ENCODE peak calls at places on chromosomes 5 and 9, in four cellular contexts. B, K, V and P are unnamed samples. For H3K27me3, the result is how much of the 10 kb centered on the place peaks cover.

GRCh38 chr5:135437796-135438560 is 9.2 kb downstream of the DCANP1 start:
- DNase-seq in B (peak), K (no peak), V (no peak), P (no peak)

GRCh38 chr9:81234924-81235610 is 454.3 kb downstream of the TLE1 start:
- DNase-seq in K (no peak), V (no peak), B (no peak), P (no peak)

GRCh38 chr9:27945386-27945785 is 372.1 kb upstream of the C9orf72 start:
- DNase-seq in V (no peak), B (no peak), K (no peak), P (no peak)

GRCh38 chr5:134008257-134008749 is 3.5 kb upstream of the VDAC1 start:
- DNase-seq in B (no peak), K (no peak), V (no peak), P (no peak)

GRCh38 chr5:68277427-68277826 is 61.9 kb downstream of the PIK3R1 start:
- DNase-seq in B (no peak), K (no peak), V (no peak), P (no peak)

GRCh38 chr5:24368121-24368520 is 276.7 kb downstream of the CDH10 start:
- DNase-seq in V (no peak), B (no peak), K (no peak), P (no peak)

GRCh38 chr9:20270176-20270575 is 352.1 kb downstream of the MLLT3 start:
- DNase-seq in B (no peak), K (no peak), V (no peak), P (no peak)

GRCh38 chr5:142713151-142713706 is 27.3 kb upstream of the FGF1 start:
- DNase-seq in V (peak), K (peak), B (peak), P (peak)

GRCh38 chr9:107213561-107214028 is 69.5 kb upstream of the RAD23B start:
- DNase-seq in B (peak), K (peak), V (peak), P (no peak)

GRCh38 chr5:115068239-115069086 is 101.2 kb downstream of the TRIM36 start:
- DNase-seq in K (no peak), V (peak), B (peak), P (no peak)

GRCh38 chr9:135378751-135379150 is 100.8 kb upstream of the PPP1R26 start:
- DNase-seq in K (no peak), B (no peak), V (no peak), P (no peak)

GRCh38 chr9:135379540-135380267 is 99.9 kb upstream of the PPP1R26 start:
- DNase-seq in B (no peak), V (no peak), K (no peak), P (no peak)

GRCh38 chr9:135377431-135377830 is 102.2 kb upstream of the PPP1R26 start:
- DNase-seq in V (no peak), B (no peak), K (no peak), P (no peak)

GRCh38 chr9:135380321-135380960 is 99.1 kb upstream of the PPP1R26 start:
- DNase-seq in B (no peak), V (no peak), K (no peak), P (no peak)

DNA sequence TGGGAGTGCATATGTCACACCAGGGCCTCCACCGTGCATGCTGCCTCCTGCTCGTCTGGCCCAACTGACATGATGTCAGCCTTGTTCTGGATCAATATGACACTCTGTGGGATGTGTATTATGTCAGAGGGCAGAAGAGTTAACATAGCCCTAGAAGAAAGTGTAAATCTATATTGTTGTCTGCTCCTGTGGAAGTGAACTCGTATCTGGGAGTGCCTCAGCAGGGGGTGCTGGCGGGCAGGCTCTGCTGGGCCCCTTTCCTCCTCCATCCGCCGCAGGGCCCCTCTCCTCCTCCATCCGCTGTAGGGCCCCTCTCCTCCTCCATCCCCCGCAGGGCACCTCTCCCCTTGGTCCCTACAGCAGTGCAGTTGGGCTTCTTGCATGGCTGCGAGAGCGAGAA is 97.7 kb upstream of the PPP1R26 start:
- DNase-seq in B (no peak), K (no peak), V (no peak), P (no peak)
- H3K27me3 ChIP-seq in B (under half), K (under half), V (under half), P (under half)

GRCh38 chr9:1047605-1048235 is 2.4 kb upstream of the DMRT2 start:
- DNase-seq in K (no peak), B (no peak), V (no peak), P (no peak)

GRCh38 chr9:1044643-1045042 is 5.5 kb upstream of the DMRT2 start:
- DNase-seq in B (no peak), K (no peak), V (no peak), P (no peak)

GRCh38 chr9:1046639-1047604 is 3.2 kb upstream of the DMRT2 start:
- DNase-seq in B (no peak), K (no peak), V (no peak), P (no peak)

DNA sequence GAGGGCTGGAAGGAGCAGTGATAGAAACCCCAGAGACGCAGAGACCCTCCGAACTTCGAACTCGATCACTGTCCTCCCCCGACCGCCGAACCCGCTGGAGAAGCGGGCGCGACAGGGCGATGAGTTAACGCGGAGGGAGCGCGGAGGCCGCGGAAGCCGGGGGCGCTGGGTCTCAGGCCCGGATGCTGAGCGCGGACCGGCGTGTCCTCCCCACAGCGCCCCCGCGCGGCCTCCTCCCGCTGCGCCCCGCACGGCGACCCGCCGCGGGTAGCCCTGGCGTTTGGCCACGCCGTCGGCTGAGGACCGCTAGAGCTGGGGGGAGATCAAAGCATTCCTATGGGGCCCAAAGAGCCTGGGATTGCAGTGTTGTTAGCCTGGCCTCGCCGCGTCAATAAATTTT is 7.7 kb upstream of the DMRT2 start:
- DNase-seq in B (no peak), V (no peak), K (no peak), P (no peak)
- TF ChIP-seq SUZ12 in B (no peak), V (no peak), K (no peak), P (no peak)

GRCh38 chr5:113761594-113761993 is 248.1 kb downstream of the YTHDC2 start:
- DNase-seq in V (no peak), K (no peak), B (no peak), P (no peak)
- H3K27me3 ChIP-seq in V (under half), K (under half), B (under half), P (under half)

DNA sequence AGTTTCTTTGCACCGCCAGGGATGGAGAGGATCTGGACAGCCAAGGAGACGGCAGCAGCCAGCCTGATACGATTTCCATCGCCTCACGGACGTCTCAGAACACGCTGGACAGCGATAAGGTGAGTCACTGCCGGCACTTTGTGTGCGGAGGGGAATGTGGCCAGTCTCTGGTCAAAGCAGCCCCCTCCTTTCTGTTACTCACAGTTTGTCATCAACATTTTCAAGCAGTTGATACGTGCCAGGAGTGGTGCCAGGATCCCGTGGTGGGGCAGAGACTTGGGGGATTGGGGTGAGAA is 175.1 kb upstream of the OTULINL start:
- DNase-seq in V (no peak), B (no peak), K (no peak), P (no peak)
- TF ChIP-seq SUZ12 in V (no peak), B (no peak), K (no peak), P (no peak)

GRCh38 chr9:29213374-29214161 is 1640.3 kb upstream of the C9orf72 start:
- DNase-seq in K (no peak), B (no peak), V (no peak), P (peak)
- H3K27me3 ChIP-seq in K (under half), B (under half), V (under half), P (under half)

DNA sequence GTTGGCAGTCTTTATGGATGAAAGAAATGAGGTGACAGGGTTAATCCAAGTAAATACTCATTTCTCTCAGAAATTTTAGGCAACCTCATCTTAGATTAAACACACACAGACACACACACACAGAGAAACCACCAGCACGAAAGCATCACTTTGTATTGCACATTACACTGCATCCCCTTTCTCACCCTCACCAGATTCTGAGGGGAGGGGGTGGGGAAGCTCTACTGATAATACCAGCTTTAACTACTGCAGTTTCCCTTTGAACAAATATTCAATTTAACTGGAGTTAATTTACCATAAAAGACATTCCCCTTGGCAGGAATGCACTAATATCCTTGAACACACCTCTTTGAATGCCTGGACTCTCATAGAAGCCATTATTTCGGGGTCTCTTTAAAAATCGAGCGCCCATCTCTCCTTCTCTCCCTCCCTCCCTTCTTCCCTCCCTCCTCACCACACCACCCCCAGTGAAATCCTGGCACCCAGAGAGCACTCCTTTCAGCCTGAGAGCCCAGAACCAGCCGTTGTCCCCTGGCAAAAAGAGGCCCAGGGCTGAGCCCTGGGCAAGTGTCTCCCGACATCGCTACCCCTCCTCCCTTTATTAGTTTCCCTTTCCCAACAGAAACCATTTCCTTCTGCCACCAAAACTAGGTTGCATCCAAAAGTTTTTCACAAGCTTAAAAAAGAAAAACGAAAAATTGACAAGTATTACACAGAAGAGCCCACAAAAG is 2.8 kb upstream of the NFIB start:
- DNase-seq in V (no peak), B (no peak), K (no peak), P (no peak)
- TF ChIP-seq SUZ12 in V (no peak), B (no peak), K (no peak), P (no peak)

GRCh38 chr5:1881731-1882336 is 891 bp downstream of the IRX4 start:
- DNase-seq in B (no peak), K (no peak), V (no peak), P (no peak)
- H3K27me3 ChIP-seq in B (under half), K (half or more), V (under half), P (half or more)

GRCh38 chr5:128825826-128826225 is 139.5 kb upstream of the SLC27A6 start:
- DNase-seq in K (no peak), B (no peak), V (no peak), P (no peak)
- TF ChIP-seq SUZ12 in K (no peak), B (no peak), V (no peak), P (no peak)